ENCODE peak calls at places on chromosomes 5 and 9, in four cellular contexts. K, D, M and Z are unnamed samples.

GRCh38 chr9:83583151-83584014 is 39.6 kb upstream of the IDNK start:
- DNase-seq in D (peak), K (no peak), M (peak), Z (peak)

GRCh38 chr5:150946351-150946905 is 41.6 kb upstream of the ZNF300 start:
- DNase-seq in K (no peak), D (no peak), M (no peak), Z (no peak)

GRCh38 chr5:100576217-100576751 is 41.1 kb downstream of the FAM174A start:
- DNase-seq in M (no peak), K (no peak), D (no peak), Z (no peak)

GRCh38 chr5:84091400-84091799 is 293.3 kb downstream of the EDIL3 start:
- DNase-seq in M (peak), K (peak), D (no peak), Z (no peak)

GRCh38 chr5:83583859-83584258 is 112.3 kb downstream of the VCAN start:
- DNase-seq in M (no peak), K (no peak), D (no peak), Z (no peak)

GRCh38 chr9:131098391-131099087 is 2.2 kb downstream of the AIF1L start:
- DNase-seq in K (no peak), M (no peak), D (no peak), Z (no peak)

GRCh38 chr9:20658677-20659473 is 25.2 kb upstream of the FOCAD start:
- DNase-seq in K (no peak), M (no peak), D (no peak), Z (no peak)

GRCh38 chr5:109529987-109530386 is 120.2 kb upstream of the PJA2 start:
- DNase-seq in M (no peak), K (no peak), D (no peak), Z (no peak)

GRCh38 chr5:138082033-138082432 is 1.8 kb upstream of the WNT8A start:
- DNase-seq in D (no peak), M (peak), K (no peak), Z (no peak)

GRCh38 chr5:158463971-158464370 is 605.0 kb upstream of the CLINT1 start:
- DNase-seq in M (peak), K (no peak), D (no peak), Z (no peak)

GRCh38 chr9:37512439-37512838 is 26.7 kb downstream of the POLR1E start:
- DNase-seq in K (no peak), M (no peak), D (no peak), Z (no peak)

GRCh38 chr5:58457040-58457439 is 2.8 kb downstream of the PLK2 start:
- DNase-seq in K (no peak), M (no peak), D (no peak), Z (no peak)

GRCh38 chr5:77869115-77869798 is 93.1 kb upstream of the TBCA start:
- DNase-seq in M (no peak), D (no peak), K (no peak), Z (no peak)

GRCh38 chr5:147539053-147539452 is 29.2 kb upstream of the DPYSL3 start:
- DNase-seq in D (no peak), M (no peak), K (no peak), Z (no peak)

GRCh38 chr9:130996205-130996604 is 12.8 kb upstream of the LAMC3 start:
- DNase-seq in K (no peak), D (no peak), M (no peak), Z (no peak)

GRCh38 chr5:151764801-151765200 is 6.4 kb upstream of the ATOX1 start:
- DNase-seq in M (no peak), K (no peak), D (no peak), Z (no peak)

GRCh38 chr9:27524236-27524635 is at the start of gene IFNK:
- DNase-seq in M (no peak), D (no peak), K (no peak), Z (no peak)

GRCh38 chr9:113289091-113289490 is 13.6 kb downstream of the PRPF4 start:
- DNase-seq in D (no peak), M (no peak), K (no peak), Z (no peak)

GRCh38 chr5:102536323-102536928 is 37.6 kb upstream of the SLCO6A1 start:
- DNase-seq in M (no peak), D (no peak), K (no peak), Z (no peak)

GRCh38 chr9:136983611-136984314 is 970 bp downstream of the LCNL1 start:
- DNase-seq in K (no peak), D (no peak), M (no peak), Z (no peak)

GRCh38 chr9:97441729-97442128 is 29.8 kb downstream of the TDRD7 start:
- DNase-seq in M (no peak), K (no peak), D (no peak), Z (no peak)
- TF ChIP-seq SUZ12 in M (no peak), K (no peak), D (no peak), Z (no peak)

DNA sequence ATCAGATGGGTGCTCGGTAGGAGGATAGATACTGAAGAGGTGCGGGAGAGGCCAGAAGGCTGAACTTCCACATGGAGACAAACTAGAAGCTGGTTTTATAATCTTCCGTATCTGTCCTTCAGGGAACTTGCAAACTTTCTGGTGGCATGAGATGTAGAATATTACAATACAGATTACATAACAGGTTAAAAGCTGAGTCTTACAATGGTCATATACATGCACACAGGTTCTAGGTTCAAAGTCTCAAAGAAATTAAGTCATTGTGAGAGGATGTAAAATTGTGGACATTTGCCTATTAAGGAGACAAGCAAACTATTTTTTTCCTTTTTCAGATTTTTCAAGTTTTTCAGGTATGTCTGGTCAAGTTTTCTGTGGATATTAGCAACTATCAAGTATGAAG is 10.4 kb upstream of the ZSWIM6 start:
- DNase-seq in M (no peak), K (no peak), D (no peak), Z (no peak)
- TF ChIP-seq ZNF274 in M (no peak), K (no peak), D (no peak), Z (no peak)

GRCh38 chr9:91361294-91362201 is at the start of gene AUH:
- DNase-seq in K (peak), M (peak), D (peak), Z (peak)

GRCh38 chr9:91362212-91362611 is 494 bp upstream of the AUH start:
- DNase-seq in M (no peak), K (no peak), D (no peak), Z (no peak)

GRCh38 chr9:91360551-91361293 is 996 bp downstream of the AUH start:
- DNase-seq in M (no peak), D (no peak), K (peak), Z (peak)

GRCh38 chr9:91359083-91359482 is 2.6 kb downstream of the AUH start:
- DNase-seq in K (peak), M (no peak), D (no peak), Z (no peak)

DNA sequence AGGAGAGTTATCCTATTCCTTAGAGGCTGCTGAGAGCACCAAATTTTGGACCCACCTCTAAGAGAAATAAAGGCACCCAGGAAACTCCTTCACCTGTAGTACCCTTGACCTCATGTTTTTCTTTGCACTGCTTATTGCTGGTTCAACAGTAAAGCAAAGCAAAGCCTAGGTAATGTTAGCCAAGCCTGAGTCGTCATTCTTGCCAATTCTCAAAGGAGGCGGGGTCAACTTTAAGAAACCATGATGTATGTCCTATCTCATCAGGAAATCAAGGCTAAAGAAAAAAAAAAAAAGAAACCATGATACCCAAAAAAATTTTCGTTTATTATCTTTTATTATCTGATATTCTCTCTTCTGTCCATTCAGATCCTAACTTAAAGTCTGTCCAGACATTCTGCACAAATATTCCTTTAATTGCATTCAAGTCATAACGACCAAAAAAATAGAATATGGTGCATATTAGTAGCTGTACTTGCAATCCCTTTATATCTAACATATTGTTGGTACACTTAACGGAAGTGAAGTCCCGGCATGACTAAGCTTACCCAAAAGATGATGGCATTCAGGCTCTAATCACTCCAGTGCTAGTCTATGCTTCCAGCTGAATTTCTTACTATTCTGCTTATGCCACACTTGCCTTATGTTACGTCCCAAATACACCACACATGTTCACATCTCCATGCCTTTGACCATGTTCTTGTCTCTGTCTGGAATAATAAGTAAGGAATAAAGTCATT is 1.8 kb downstream of the AUH start:
- DNase-seq in D (no peak), K (no peak), M (no peak), Z (no peak)
- TF ChIP-seq YY1 in D (no peak), K (no peak), M (no peak), Z (no peak)

DNA sequence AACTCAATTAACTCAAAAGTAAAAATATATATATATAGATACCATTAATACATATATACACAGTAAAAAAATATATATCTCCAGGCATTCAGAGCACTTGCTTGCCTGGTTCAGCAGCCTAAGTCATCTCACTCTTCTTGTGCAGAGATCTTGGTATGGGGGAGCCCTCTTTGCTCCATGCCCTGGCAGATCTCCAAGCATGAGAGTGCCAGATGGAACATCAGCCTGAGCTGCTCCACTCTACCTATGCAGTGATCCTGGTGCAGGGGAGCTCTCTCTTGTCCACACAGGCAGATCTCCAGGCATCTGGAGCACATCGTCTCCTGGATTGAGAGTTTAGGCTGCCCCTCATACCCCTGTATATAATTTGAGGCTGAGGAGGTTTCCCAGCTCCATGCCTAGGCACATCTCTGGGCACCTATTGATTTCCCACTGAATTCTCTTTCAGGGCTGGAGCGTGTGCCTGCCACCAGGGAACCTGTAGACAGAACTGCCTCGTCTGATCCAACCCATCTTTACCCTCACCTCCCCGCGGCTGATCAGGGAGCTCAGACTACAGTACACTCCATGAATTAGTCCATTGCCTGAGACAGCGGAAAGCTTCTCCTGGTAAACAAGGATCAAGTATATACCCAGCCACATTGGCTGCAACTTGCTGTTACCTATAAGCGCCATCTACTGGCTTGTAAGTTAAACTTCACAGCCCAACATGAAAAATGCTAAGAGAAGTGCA is 342.4 kb upstream of the GRIA1 start:
- DNase-seq in K (no peak), D (peak), M (peak), Z (peak)
- TF ChIP-seq SUZ12 in K (no peak), D (no peak), M (no peak), Z (no peak)

GRCh38 chr5:9686211-9686610 is 56.1 kb upstream of the TAS2R1 start:
- DNase-seq in K (no peak), M (no peak), D (no peak), Z (no peak)
- TF ChIP-seq ZNF274 in K (no peak), M (no peak), D (no peak), Z (no peak)

DNA sequence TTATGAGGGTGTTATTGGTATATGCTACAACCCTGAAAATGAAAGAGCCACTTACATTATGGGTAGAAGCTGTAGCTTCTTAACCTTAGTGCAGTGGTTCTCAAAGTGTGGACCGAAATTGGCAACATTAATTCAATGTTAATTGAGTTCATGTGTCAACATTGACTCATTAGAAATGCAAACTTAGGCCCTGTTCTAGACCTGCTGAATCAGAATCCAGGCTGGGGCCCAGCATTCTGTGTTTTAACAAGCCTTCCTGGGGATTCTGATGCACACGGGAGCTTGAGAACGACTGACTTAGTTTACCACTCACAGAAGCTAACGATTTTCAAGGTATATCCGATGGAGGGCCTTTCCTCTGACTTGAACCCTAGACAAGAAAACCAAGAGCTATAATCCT is 7.3 kb downstream of the VLDLR start:
- DNase-seq in M (no peak), K (no peak), D (no peak), Z (no peak)
- TF ChIP-seq YY1 in M (no peak), K (no peak), D (no peak), Z (no peak)

GRCh38 chr5:56981906-56982305 is 30.0 kb upstream of the MIER3 start:
- DNase-seq in K (no peak), M (no peak), D (no peak), Z (no peak)
- TF ChIP-seq SUZ12 in K (no peak), M (no peak), D (no peak), Z (no peak)

GRCh38 chr5:139267481-139267880 is 26.1 kb upstream of the MATR3 start:
- DNase-seq in M (no peak), K (no peak), D (no peak), Z (no peak)

GRCh38 chr5:139272471-139273321 is 20.8 kb upstream of the MATR3 start:
- DNase-seq in K (no peak), M (peak), D (no peak), Z (no peak)

GRCh38 chr5:139273322-139273571 is 20.3 kb upstream of the MATR3 start:
- DNase-seq in M (peak), D (no peak), K (no peak), Z (no peak)

GRCh38 chr5:139271201-139272027 is 22.1 kb upstream of the MATR3 start:
- DNase-seq in K (no peak), M (peak), D (no peak), Z (no peak)

DNA sequence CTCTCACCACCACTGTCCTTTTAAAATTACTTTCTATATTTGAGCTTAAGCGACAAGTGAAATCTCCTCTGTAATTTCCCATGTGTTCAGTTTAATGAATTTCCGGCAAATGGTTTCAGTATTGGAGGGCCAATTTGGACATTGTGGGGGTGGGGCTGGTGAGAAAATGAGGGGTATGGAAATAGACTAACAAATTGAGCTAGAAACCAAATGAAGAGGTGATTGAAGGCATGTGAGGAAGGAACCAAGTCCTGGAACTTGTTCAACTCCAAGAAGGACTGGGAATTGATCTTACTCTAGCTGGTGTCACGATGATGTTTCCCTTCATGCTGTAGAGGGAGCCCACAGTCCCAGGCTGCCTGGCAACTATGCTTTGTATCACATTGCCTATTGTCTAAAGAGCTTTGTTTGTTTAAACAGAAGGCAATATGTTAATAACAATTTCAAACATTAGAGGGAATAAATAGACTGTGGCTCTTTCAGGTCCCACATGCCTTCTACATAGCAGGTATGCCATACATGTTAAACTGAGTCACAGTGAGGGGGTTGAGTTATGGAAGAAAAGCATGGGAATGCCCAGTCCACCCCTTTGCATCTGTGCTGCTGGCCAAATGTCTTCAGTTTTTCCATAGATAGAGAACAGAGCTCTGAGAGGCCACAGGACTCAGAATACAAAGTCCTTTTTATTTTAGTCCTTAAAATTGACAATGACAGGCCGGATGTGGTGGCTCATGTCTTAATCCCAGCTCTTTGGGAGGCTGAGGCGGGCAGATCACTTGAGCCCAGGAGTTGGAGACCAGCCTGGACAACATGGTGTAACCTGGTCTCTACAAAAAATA is 25.0 kb upstream of the MATR3 start:
- DNase-seq in D (no peak), K (no peak), M (no peak), Z (no peak)
- TF ChIP-seq ZNF274 in D (no peak), K (no peak), M (no peak), Z (no peak)